ENCODE peak calls at places on chromosomes 7 and 10, in four cellular contexts. J is mesendoderm, S is H1, Q is IMR-90. P is an unnamed sample. For H3K4me1, the result is how much of the 10 kb centered on the place peaks cover.

GRCh38 chr7:75625868-75626267 is 112.9 kb downstream of the HIP1 start:
- DNase-seq in Q (no peak), J (no peak), S (no peak), P (no peak)

GRCh38 chr7:29479606-29480200 is 83.9 kb upstream of the PRR15 start:
- DNase-seq in Q (no peak), S (no peak), J (no peak), P (no peak)

GRCh38 chr7:75980126-75980864 is 14.1 kb downstream of the TMEM120A start:
- DNase-seq in J (no peak), S (no peak), Q (no peak), P (no peak)

GRCh38 chr7:151115836-151116418 is 29.7 kb downstream of the AGAP3 start:
- DNase-seq in J (peak), S (no peak), Q (no peak), P (no peak)

GRCh38 chr7:45680776-45681175 is 106.6 kb downstream of the ADCY1 start:
- DNase-seq in S (no peak), J (no peak), Q (no peak), P (peak)

GRCh38 chr10:122062831-122063674 is 74.1 kb downstream of the TACC2 start:
- DNase-seq in S (peak), Q (peak), J (peak), P (peak)

GRCh38 chr7:116495737-116496136 is 3.8 kb upstream of the CAV2 start:
- DNase-seq in Q (peak), S (no peak), J (peak), P (no peak)

GRCh38 chr7:124101173-124101768 is 68.4 kb upstream of the TMEM229A start:
- DNase-seq in S (no peak), J (peak), Q (peak), P (no peak)

GRCh38 chr7:16092711-16093110 is 328.6 kb downstream of the CRPPA start:
- DNase-seq in J (no peak), Q (no peak), S (no peak), P (no peak)

GRCh38 chr10:124156524-124157225 is 63.3 kb upstream of the CHST15 start:
- DNase-seq in J (no peak), S (no peak), Q (no peak), P (peak)

GRCh38 chr7:20351901-20352300 is 21.2 kb downstream of the ITGB8 start:
- DNase-seq in S (no peak), Q (peak), J (no peak), P (no peak)

GRCh38 chr10:90179696-90180407 is 478.5 kb downstream of the KIF20B start:
- DNase-seq in S (no peak), Q (peak), J (peak), P (no peak)

GRCh38 chr10:117411440-117412428 is 36.5 kb upstream of the PDZD8 start:
- DNase-seq in Q (no peak), J (no peak), S (no peak), P (no peak)

GRCh38 chr7:21128418-21128817 is 299.5 kb upstream of the SP4 start:
- DNase-seq in Q (no peak), S (no peak), J (no peak), P (no peak)

GRCh38 chr10:43186150-43186549 is 47.9 kb downstream of the CSGALNACT2 start:
- DNase-seq in J (no peak), Q (no peak), S (no peak), P (no peak)

GRCh38 chr7:101869026-101869900 is 51.8 kb downstream of the CUX1 start:
- DNase-seq in Q (no peak), S (no peak), J (peak), P (peak)

GRCh38 chr7:72152171-72153131 is 259.7 kb downstream of the CALN1 start:
- DNase-seq in J (peak), S (no peak), Q (no peak), P (no peak)

GRCh38 chr7:34991938-34992840 is 45.1 kb downstream of the DPY19L1 start:
- DNase-seq in Q (peak), S (no peak), J (no peak), P (no peak)

GRCh38 chr7:57427594-57427993 is 22.4 kb upstream of the ZNF716 start:
- DNase-seq in J (no peak), Q (no peak), S (no peak), P (no peak)
- H3K56ac ChIP-seq in J (no peak), Q (no peak), S (no peak), P (no peak)

DNA sequence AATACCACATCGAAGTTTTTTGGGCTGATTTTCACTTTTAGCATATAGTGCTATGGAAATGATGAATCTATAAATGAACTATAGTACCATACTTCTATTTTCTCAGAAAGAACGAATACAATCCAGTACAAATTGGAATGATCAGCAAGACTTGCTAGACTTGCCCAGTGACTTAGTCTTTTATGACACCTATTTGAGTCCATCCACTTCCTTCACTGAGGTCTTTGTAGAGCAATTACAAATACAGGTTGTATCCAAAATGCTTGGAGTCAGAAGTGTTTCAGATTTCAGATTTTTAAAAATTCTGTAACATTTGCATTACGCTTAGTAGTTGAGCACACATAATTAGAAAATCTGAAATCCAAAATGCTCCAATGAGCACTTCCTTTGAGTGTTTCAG is 104.3 kb downstream of the NRBF2 start:
- DNase-seq in S (no peak), J (no peak), Q (no peak), P (no peak)
- H3K4me1 ChIP-seq in S (under half), J (under half), Q (under half), P (under half)

GRCh38 chr10:105291571-105291970 is 650.5 kb downstream of the SORCS3 start:
- DNase-seq in Q (no peak), S (no peak), J (no peak), P (no peak)
- H3K56ac ChIP-seq in Q (no peak), S (no peak), J (no peak), P (no peak)

GRCh38 chr7:79982151-79982770 is 152.4 kb upstream of the GNAI1 start:
- DNase-seq in J (no peak), Q (peak), S (no peak), P (no peak)

GRCh38 chr7:79979437-79979836 is 155.2 kb upstream of the GNAI1 start:
- DNase-seq in Q (peak), S (no peak), J (no peak), P (no peak)

GRCh38 chr7:79977481-79977880 is 157.2 kb upstream of the GNAI1 start:
- DNase-seq in Q (no peak), J (no peak), S (no peak), P (no peak)

GRCh38 chr7:79984210-79984609 is 150.4 kb upstream of the GNAI1 start:
- DNase-seq in J (no peak), Q (peak), S (no peak), P (no peak)

DNA sequence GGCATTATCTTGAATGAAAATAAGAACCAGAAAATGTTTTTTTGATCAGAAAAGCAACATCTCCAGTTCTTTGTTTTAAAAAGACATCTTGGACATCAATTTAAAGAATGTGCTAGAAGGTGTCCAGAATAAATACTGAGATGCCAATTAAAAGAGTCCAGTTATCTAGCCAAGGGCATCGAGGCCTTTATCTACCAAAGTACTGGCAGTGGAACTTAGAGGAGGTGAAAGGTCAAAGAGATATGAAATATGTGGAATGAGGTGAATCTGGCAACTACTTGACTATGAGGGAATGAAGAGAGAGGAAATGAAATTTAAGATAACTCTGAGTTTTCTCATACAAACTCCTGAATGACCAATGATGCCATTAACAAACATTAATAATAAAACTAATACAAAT is 154.3 kb upstream of the GNAI1 start:
- DNase-seq in J (no peak), Q (no peak), S (no peak), P (no peak)
- H3K4me1 ChIP-seq in J (under half), Q (under half), S (under half), P (under half)

GRCh38 chr10:131576341-131577177 is 265.0 kb upstream of the TCERG1L start:
- DNase-seq in J (no peak), Q (no peak), S (no peak), P (no peak)

GRCh38 chr10:131575877-131576276 is 264.4 kb upstream of the TCERG1L start:
- DNase-seq in S (no peak), Q (no peak), J (no peak), P (no peak)

GRCh38 chr10:131574363-131574706 is 262.8 kb upstream of the TCERG1L start:
- DNase-seq in Q (no peak), S (no peak), J (no peak), P (no peak)

GRCh38 chr10:131573256-131574215 is 262.0 kb upstream of the TCERG1L start:
- DNase-seq in J (no peak), Q (no peak), S (no peak), P (no peak)

GRCh38 chr10:131574707-131575430 is 263.3 kb upstream of the TCERG1L start:
- DNase-seq in S (no peak), J (no peak), Q (no peak), P (no peak)
- H3K56ac ChIP-seq in S (no peak), J (no peak), Q (no peak), P (no peak)

GRCh38 chr10:113096111-113097045 is 146.3 kb downstream of the TCF7L2 start:
- DNase-seq in S (no peak), J (no peak), Q (no peak), P (peak)
- H3K4me1 ChIP-seq in S (under half), J (under half), Q (under half), P (under half)

GRCh38 chr10:62037890-62038608 is 136.6 kb downstream of the ARID5B start:
- DNase-seq in J (no peak), Q (no peak), S (no peak), P (no peak)
- H3K56ac ChIP-seq in J (no peak), Q (no peak), S (no peak), P (no peak)

GRCh38 chr10:27230022-27230421 is 10.6 kb downstream of the ACBD5 start:
- DNase-seq in S (no peak), Q (no peak), J (no peak), P (no peak)
- H3K4me1 ChIP-seq in S (under half), Q (under half), J (under half), P (under half)

P was measured in H9.